ENCODE peak calls at places on chromosomes 2 and 18, in six cellular contexts. G, A, K, Q, X and S are unnamed samples.

GRCh38 chr2:173079968-173080860 is 4.6 kb downstream of the MAP3K20 start:
- DNase-seq in G (peak; percentile 82), A (no peak), K (no peak), Q (no peak), X (peak; percentile 96), S (no peak)

GRCh38 chr2:113175736-113176695 is 2.2 kb downstream of the PSD4 start:
- DNase-seq in G (no peak), A (peak; percentile 53), K (peak; percentile 40), Q (no peak), X (no peak), S (no peak)

GRCh38 chr2:90645-91312 is 44.5 kb upstream of the FAM110C start:
- DNase-seq in G (no peak), A (no peak), K (no peak), Q (no peak), X (no peak), S (no peak)

GRCh38 chr2:193476171-193476800 is 1281.6 kb upstream of the TMEFF2 start:
- DNase-seq in G (no peak), A (no peak), K (peak; percentile 18), Q (no peak), X (peak; percentile 50), S (no peak)

GRCh38 chr2:128069769-128070168 is 21.2 kb upstream of the UGGT1 start:
- DNase-seq in G (peak; percentile 37), A (no peak), K (no peak), Q (no peak), X (peak; percentile 81), S (no peak)

GRCh38 chr2:184472481-184472880 is 125.8 kb upstream of the ZNF804A start:
- DNase-seq in G (no peak), A (peak; percentile 28), K (no peak), Q (no peak), X (no peak), S (no peak)

GRCh38 chr2:105144941-105145300 is 96.6 kb upstream of the GPR45 start:
- DNase-seq in G (no peak), A (no peak), K (no peak), Q (no peak), X (no peak), S (no peak)

GRCh38 chr2:170123593-170123992 is 54.4 kb upstream of the MYO3B start:
- DNase-seq in G (no peak), A (no peak), K (no peak), Q (no peak), X (peak; percentile 81), S (no peak)

GRCh38 chr2:229942671-229943070 is 20.4 kb downstream of the FBXO36 start:
- DNase-seq in G (no peak), A (no peak), K (no peak), Q (no peak), X (no peak), S (no peak)

GRCh38 chr2:215793747-215794595 is 219.4 kb downstream of the MREG start:
- DNase-seq in G (peak; percentile 51), A (peak; percentile 16), K (no peak), Q (peak; percentile 58), X (peak; percentile 97), S (no peak)

GRCh38 chr2:238418196-238418998 is 8.3 kb upstream of the ASB1 start:
- DNase-seq in G (peak; percentile 77), A (peak; percentile 72), K (no peak), Q (no peak), X (no peak), S (no peak)

GRCh38 chr2:108531674-108532055 is 2.6 kb upstream of the LIMS1 start:
- DNase-seq in G (no peak), A (no peak), K (no peak), Q (no peak), X (no peak), S (no peak)

GRCh38 chr2:237149425-237149824 is 63.7 kb downstream of the COPS8 start:
- DNase-seq in G (no peak), A (no peak), K (no peak), Q (no peak), X (no peak), S (no peak)

GRCh38 chr2:61670591-61671503 is 132.7 kb upstream of the XPO1 start:
- DNase-seq in G (no peak), A (peak; percentile 49), K (no peak), Q (peak; percentile 36), X (peak; percentile 56), S (peak; percentile 6)

GRCh38 chr2:98959759-98960507 is 23.9 kb upstream of the CRACDL start:
- DNase-seq in G (no peak), A (no peak), K (no peak), Q (no peak), X (no peak), S (no peak)

GRCh38 chr2:8303322-8303832 is 378.5 kb upstream of the ID2 start:
- DNase-seq in G (no peak), A (peak; percentile 81), K (peak; percentile 62), Q (peak; percentile 37), X (no peak), S (peak; percentile 82)

GRCh38 chr18:7677424-7677823 is 110.3 kb downstream of the PTPRM start:
- DNase-seq in G (no peak), A (no peak), K (no peak), Q (no peak), X (no peak), S (no peak)

GRCh38 chr18:28091197-28091596 is 85.7 kb downstream of the CDH2 start:
- DNase-seq in G (no peak), A (no peak), K (no peak), Q (no peak), X (no peak), S (no peak)

GRCh38 chr2:159202568-159203071 is 83.9 kb downstream of the WDSUB1 start:
- DNase-seq in G (peak; percentile 97), A (peak; percentile 29), K (no peak), Q (peak; percentile 61), X (peak; percentile 61), S (no peak)

GRCh38 chr2:218427741-218428140 is 8.8 kb downstream of the VIL1 start:
- DNase-seq in G (peak; percentile 36), A (no peak), K (no peak), Q (no peak), X (no peak), S (no peak)

GRCh38 chr2:97730245-97730644 is 16.9 kb downstream of the ZAP70 start:
- DNase-seq in G (no peak), A (no peak), K (no peak), Q (no peak), X (peak; percentile 7), S (no peak)

GRCh38 chr18:23330423-23330822 is 122.7 kb upstream of the RIOK3 start:
- DNase-seq in G (no peak), A (peak; percentile 44), K (no peak), Q (no peak), X (no peak), S (no peak)

GRCh38 chr2:64276417-64277095 is 132.3 kb upstream of the PELI1 start:
- DNase-seq in G (no peak), A (no peak), K (no peak), Q (no peak), X (peak; percentile 23), S (no peak)

GRCh38 chr18:79874553-79875530 is 76.6 kb downstream of the SLC66A2 start:
- DNase-seq in G (peak; percentile 76), A (no peak), K (no peak), Q (no peak), X (no peak), S (no peak)

GRCh38 chr2:209367091-209367747 is 56.6 kb upstream of the MAP2 start:
- DNase-seq in G (peak; percentile 21), A (no peak), K (no peak), Q (no peak), X (no peak), S (no peak)

GRCh38 chr2:62874881-62875383 is 169.4 kb downstream of the EHBP1 start:
- DNase-seq in G (no peak), A (no peak), K (no peak), Q (no peak), X (no peak), S (no peak)

GRCh38 chr2:62870966-62871365 is 165.5 kb downstream of the EHBP1 start:
- DNase-seq in G (no peak), A (no peak), K (no peak), Q (no peak), X (no peak), S (no peak)

GRCh38 chr2:62873603-62874002 is 168.1 kb downstream of the EHBP1 start:
- DNase-seq in G (no peak), A (no peak), K (no peak), Q (no peak), X (no peak), S (no peak)

GRCh38 chr2:62868947-62869346 is 163.4 kb downstream of the EHBP1 start:
- DNase-seq in G (no peak), A (no peak), K (no peak), Q (no peak), X (no peak), S (no peak)

GRCh38 chr2:62871506-62871905 is 166.0 kb downstream of the EHBP1 start:
- DNase-seq in G (no peak), A (no peak), K (no peak), Q (no peak), X (peak; percentile 31), S (no peak)
- H3K27ac ChIP-seq in G (no peak overlapping the region), A (no peak overlapping the region), K (no peak overlapping the region), Q (no peak overlapping the region), X (no peak overlapping the region), S (no peak overlapping the region)

DNA sequence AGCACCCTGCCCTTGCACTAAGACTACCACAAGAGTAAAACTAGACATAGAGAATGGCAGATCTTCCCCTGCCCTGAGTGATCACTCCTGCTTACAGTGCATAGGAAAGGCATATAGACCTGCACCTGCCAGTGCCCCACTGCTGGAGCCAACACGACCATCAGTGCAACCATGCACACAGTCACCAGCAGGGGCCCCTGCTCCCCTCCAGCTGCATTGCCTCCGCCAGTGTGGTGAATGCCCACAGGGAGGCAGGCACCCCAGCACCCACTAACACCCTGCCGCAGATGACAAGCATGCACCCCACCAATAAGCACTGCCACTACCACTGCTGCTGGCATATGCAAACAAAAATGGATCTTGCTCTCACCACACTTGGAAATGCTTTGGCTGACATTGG is 478.8 kb downstream of the ADCYAP1 start:
- DNase-seq in G (no peak), A (no peak), K (no peak), Q (no peak), X (no peak), S (no peak)
- H3K9me3 ChIP-seq in G (peaks cover 2% of the 10 kb centered on the region), A (peaks cover 3% of the 10 kb centered on the region), K (peaks cover 24% of the 10 kb centered on the region), Q (no peaks in the 10 kb centered on the region), X (no peaks in the 10 kb centered on the region), S (no peaks in the 10 kb centered on the region)

GRCh38 chr2:232744963-232745362 is 31.4 kb downstream of the KCNJ13 start:
- DNase-seq in G (no peak), A (no peak), K (no peak), Q (no peak), X (peak; percentile 79), S (no peak)
- H3K4me1 ChIP-seq in G (no peaks in the 10 kb centered on the region), A (peaks cover 35% of the 10 kb centered on the region), K (no peaks in the 10 kb centered on the region), Q (no peaks in the 10 kb centered on the region), X (peaks cover 18% of the 10 kb centered on the region), S (no peaks in the 10 kb centered on the region)

DNA sequence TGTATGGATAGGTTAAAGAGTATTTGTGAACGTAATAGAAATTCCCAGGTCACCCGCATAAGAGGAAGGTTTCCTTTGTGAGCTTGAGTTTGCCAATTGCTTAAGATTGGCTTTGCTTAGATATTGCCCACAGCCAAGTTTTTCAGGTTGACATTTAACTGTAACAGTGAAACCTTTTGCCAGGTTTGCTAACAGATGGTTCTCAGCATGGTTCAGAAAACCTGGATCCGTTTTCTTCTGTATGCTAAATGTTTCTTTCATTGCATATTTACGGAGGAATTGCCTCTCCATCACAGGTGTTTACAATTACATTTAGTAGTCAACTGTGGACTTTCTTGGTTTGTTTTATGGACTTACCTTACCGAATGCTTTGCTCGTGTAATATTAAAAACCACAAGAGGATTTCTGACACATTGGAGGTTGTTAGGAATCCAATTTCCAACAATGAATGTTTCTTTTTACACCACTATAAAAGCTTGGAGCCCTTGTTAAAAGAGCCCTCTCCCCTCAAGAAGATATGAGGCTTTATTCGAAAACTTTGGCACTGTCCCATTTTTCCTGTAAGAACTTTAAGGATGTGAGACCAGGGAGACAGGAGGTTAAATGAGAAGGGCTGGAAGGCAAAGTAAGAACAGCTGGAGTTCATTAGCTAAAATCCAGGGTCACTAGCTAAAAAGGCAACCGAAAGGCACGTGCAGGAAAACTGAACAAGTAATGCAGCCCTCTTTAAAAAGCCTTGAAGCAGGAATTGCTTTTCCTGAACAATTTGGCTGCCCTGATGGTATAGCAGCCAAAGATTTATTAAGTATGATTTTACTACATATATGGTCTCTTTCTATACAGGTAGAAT is 7.9 kb downstream of the CDK15 start:
- DNase-seq in G (no peak), A (no peak), K (no peak), Q (no peak), X (no peak), S (no peak)
- H3K27ac ChIP-seq in G (no peak overlapping the region), A (no peak overlapping the region), K (no peak overlapping the region), Q (no peak overlapping the region), X (no peak overlapping the region), S (no peak overlapping the region)